ENCODE peak calls at places on chromosomes 2 and 18, in four cellular contexts. P is heart right ventricle; Q is CD8-positive, alpha-beta memory T cell; B is AG10803. I is an unnamed sample.

GRCh38 chr2:221016551-221016950 is 555.6 kb downstream of the EPHA4 start:
- DNase-seq in B (no peak), P (no peak), Q (no peak), I (no peak)

GRCh38 chr2:29010946-29011649 is 30.0 kb downstream of the TOGARAM2 start:
- DNase-seq in P (peak; percentile 49), B (no peak), Q (peak; percentile 76), I (peak; percentile 99)

GRCh38 chr2:10357193-10357592 is 54.5 kb downstream of the HPCAL1 start:
- DNase-seq in B (no peak), P (no peak), Q (no peak), I (no peak)

GRCh38 chr2:166112193-166112605 is 15.6 kb downstream of the SCN1A start:
- DNase-seq in P (no peak), B (no peak), Q (no peak), I (no peak)

GRCh38 chr2:28750316-28751101 is 1.1 kb upstream of the PPP1CB start:
- DNase-seq in B (peak; percentile 40), Q (no peak), P (no peak), I (peak; percentile 66)

GRCh38 chr2:109523121-109523520 is 90.6 kb downstream of the SEPTIN10 start:
- DNase-seq in B (no peak), P (no peak), Q (no peak), I (no peak)

GRCh38 chr2:121330921-121331320 is 45.9 kb upstream of the TFCP2L1 start:
- DNase-seq in P (no peak), Q (no peak), B (no peak), I (no peak)

GRCh38 chr2:26575836-26576564 is 65.2 kb downstream of the CIB4 start:
- DNase-seq in B (no peak), Q (no peak), P (no peak), I (no peak)

GRCh38 chr2:161586517-161587167 is 37.6 kb upstream of the SLC4A10 start:
- DNase-seq in Q (peak; percentile 7), P (no peak), B (peak; percentile 13), I (peak; percentile 52)

GRCh38 chr2:39503277-39503676 is 66.2 kb upstream of the MAP4K3 start:
- DNase-seq in Q (no peak), P (no peak), B (no peak), I (no peak)

GRCh38 chr2:154013514-154013913 is 141.8 kb downstream of the GALNT13 start:
- DNase-seq in P (no peak), B (no peak), Q (no peak), I (no peak)

GRCh38 chr2:64955467-64955866 is 33.7 kb upstream of the SLC1A4 start:
- DNase-seq in Q (no peak), P (no peak), B (no peak), I (no peak)

GRCh38 chr2:135797497-135798274 is 39.3 kb downstream of the LCT start:
- DNase-seq in B (peak; percentile 81), P (peak; percentile 65), Q (peak; percentile 53), I (peak; percentile 88)

GRCh38 chr18:48792611-48793368 is 158.0 kb downstream of the SMAD7 start:
- DNase-seq in B (no peak), P (no peak), Q (no peak), I (no peak)

GRCh38 chr2:40451926-40452605 is at the start of gene SLC8A1:
- DNase-seq in P (peak; percentile 53), Q (no peak), B (peak; percentile 48), I (peak; percentile 28)

GRCh38 chr18:28176933-28177827 is at the start of gene CDH2:
- DNase-seq in P (peak; percentile 66), Q (no peak), B (peak; percentile 86), I (peak; percentile 84)

GRCh38 chr2:70140978-70141753 is 49.7 kb downstream of the C2orf42 start:
- DNase-seq in B (peak; percentile 49), P (no peak), Q (peak; percentile 72), I (peak; percentile 57)

GRCh38 chr2:157055660-157056199 is 201.8 kb upstream of the GALNT5 start:
- DNase-seq in Q (no peak), B (peak; percentile 27), P (no peak), I (peak; percentile 78)

GRCh38 chr2:182870227-182870626 is 3.8 kb upstream of the FRZB start:
- DNase-seq in Q (no peak), P (no peak), B (no peak), I (peak; percentile 33)

GRCh38 chr18:30280861-30281470 is 761.6 kb downstream of the DSC3 start:
- DNase-seq in Q (no peak), P (no peak), B (peak; percentile 49), I (peak; percentile 69)

GRCh38 chr2:149994057-149994728 is 406.6 kb upstream of the MMADHC start:
- DNase-seq in P (no peak), B (peak; percentile 94), Q (no peak), I (peak; percentile 85)

GRCh38 chr2:15337996-15338666 is 223.0 kb downstream of the NBAS start:
- DNase-seq in Q (no peak), B (no peak), P (no peak), I (no peak)

GRCh38 chr18:76771132-76771824 is 51.1 kb upstream of the ZNF236 start:
- DNase-seq in P (no peak), Q (no peak), B (no peak), I (no peak)

GRCh38 chr2:115084446-115084845 is 642.0 kb downstream of the DPP10 start:
- DNase-seq in B (no peak), Q (no peak), P (no peak), I (no peak)

GRCh38 chr2:70645733-70646420 is 92.3 kb upstream of the TGFA start:
- DNase-seq in P (no peak), B (no peak), Q (no peak), I (no peak)

GRCh38 chr2:204611017-204611631 is 65.8 kb downstream of the PARD3B start:
- DNase-seq in Q (no peak), B (no peak), P (no peak), I (no peak)

GRCh38 chr2:140027320-140027719 is 1247.1 kb upstream of the NXPH2 start:
- DNase-seq in B (no peak), P (no peak), Q (no peak), I (no peak)

GRCh38 chr2:67400560-67401464 is 3.7 kb downstream of the ETAA1 start:
- DNase-seq in P (no peak), B (no peak), Q (no peak), I (peak; percentile 53)
- H3K4me3 ChIP-seq in P (no peak overlapping the region), B (no peak overlapping the region), Q (no peak overlapping the region), I (no peak overlapping the region)

DNA sequence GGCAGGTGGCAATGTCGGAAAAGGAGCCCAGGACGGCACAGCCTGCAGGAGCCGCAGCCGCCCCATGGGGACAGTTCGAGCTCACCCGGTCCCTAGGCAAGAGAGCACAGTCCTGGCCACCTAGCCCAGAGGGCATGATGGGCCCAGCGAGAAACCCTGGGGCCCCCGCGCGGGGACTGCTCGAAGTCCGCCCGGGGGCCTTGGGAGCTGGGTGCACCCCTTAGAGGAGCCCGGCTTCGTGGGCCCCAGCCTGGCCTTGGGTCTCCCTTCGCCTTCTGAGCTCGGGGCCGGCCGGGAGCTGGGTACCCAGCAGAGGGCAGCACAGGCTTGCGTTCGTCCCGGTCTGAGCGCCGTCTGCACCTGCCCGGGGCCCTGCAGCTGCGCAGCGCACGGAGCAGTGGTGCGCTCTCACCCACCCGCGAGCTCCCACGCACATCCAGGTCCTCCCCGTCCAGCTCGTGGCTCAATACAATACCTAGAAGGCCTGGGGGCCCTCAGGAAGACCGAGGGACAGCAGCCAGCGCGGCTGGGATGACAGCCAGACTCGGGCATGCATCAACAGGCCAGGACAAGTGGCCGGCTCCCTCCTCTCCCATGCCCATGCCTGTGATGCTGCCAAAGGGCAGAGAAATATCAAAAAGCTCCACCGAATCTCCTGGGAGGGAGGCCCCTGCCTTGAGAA is 96.2 kb upstream of the ZNF532 start:
- DNase-seq in B (peak; percentile 44), Q (peak; percentile 41), P (peak; percentile 77), I (peak; percentile 67)
- H3K4me3 ChIP-seq in B (peak overlapping the region; percentile 36), Q (no peak overlapping the region), P (peak overlapping the region; percentile 45), I (peak overlapping the region; percentile 40)

GRCh38 chr18:80105369-80106167 is 3.5 kb upstream of the ADNP2 start:
- DNase-seq in B (no peak), P (no peak), Q (no peak), I (no peak)
- H3K4me3 ChIP-seq in B (no peak overlapping the region), P (no peak overlapping the region), Q (no peak overlapping the region), I (no peak overlapping the region)

GRCh38 chr18:23643815-23644214 is 18.9 kb downstream of the ANKRD29 start:
- DNase-seq in Q (no peak), B (no peak), P (no peak), I (no peak)
- H3K4me3 ChIP-seq in Q (no peak overlapping the region), B (no peak overlapping the region), P (no peak overlapping the region), I (no peak overlapping the region)

GRCh38 chr18:73707035-73707434 is 440.6 kb downstream of the FBXO15 start:
- DNase-seq in B (no peak), P (no peak), Q (no peak), I (peak; percentile 71)
- H3K4me3 ChIP-seq in B (no peak overlapping the region), P (no peak overlapping the region), Q (no peak overlapping the region), I (no peak overlapping the region)

GRCh38 chr18:58525517-58525916 is 103.4 kb downstream of the ALPK2 start:
- DNase-seq in Q (no peak), B (peak; percentile 70), P (no peak), I (peak; percentile 31)

GRCh38 chr18:58528011-58528367 is 100.9 kb downstream of the ALPK2 start:
- DNase-seq in Q (no peak), B (peak; percentile 31), P (no peak), I (peak; percentile 43)

GRCh38 chr18:58527116-58528010 is 101.5 kb downstream of the ALPK2 start:
- DNase-seq in Q (no peak), P (no peak), B (peak; percentile 62), I (no peak)

GRCh38 chr18:58526425-58527115 is 102.3 kb downstream of the ALPK2 start:
- DNase-seq in Q (no peak), B (no peak), P (no peak), I (no peak)

GRCh38 chr18:58525928-58526424 is 102.9 kb downstream of the ALPK2 start:
- DNase-seq in P (no peak), B (no peak), Q (no peak), I (no peak)
- H3K4me3 ChIP-seq in P (no peak overlapping the region), B (no peak overlapping the region), Q (no peak overlapping the region), I (no peak overlapping the region)

GRCh38 chr18:46055841-46056240 is 16.2 kb downstream of the PSTPIP2 start:
- DNase-seq in P (no peak), Q (no peak), B (no peak), I (no peak)

GRCh38 chr18:46051731-46052461 is 20.2 kb downstream of the PSTPIP2 start:
- DNase-seq in P (no peak), Q (no peak), B (peak; percentile 78), I (peak; percentile 97)

GRCh38 chr18:46053368-46054095 is 18.5 kb downstream of the PSTPIP2 start:
- DNase-seq in B (peak; percentile 80), Q (no peak), P (no peak), I (no peak)

GRCh38 chr18:46050268-46050667 is 21.8 kb downstream of the PSTPIP2 start:
- DNase-seq in Q (no peak), B (no peak), P (no peak), I (no peak)

GRCh38 chr18:46054956-46055831 is 16.9 kb downstream of the PSTPIP2 start:
- DNase-seq in Q (peak; percentile 17), B (no peak), P (no peak), I (no peak)
- H3K4me3 ChIP-seq in Q (no peak overlapping the region), B (no peak overlapping the region), P (no peak overlapping the region), I (no peak overlapping the region)